ENCODE peak calls at places on chromosomes 5 and 9, in nine cellular contexts. One of them, this sample, is unnamed.

GRCh38 chr5:35202319-35203111 is 27.8 kb downstream of the PRLR start:
- DNase-seq in AG04450: no peak
- DNase-seq in stimulated activated CD4-positive, alpha-beta T cell treated with anti-CD3 and anti-CD28 coated beads, Interleukin-15, amount 100 ng/mL, for 1 hour: peak; percentile 5
- DNase-seq in activated effector memory CD4-positive, alpha-beta T cell treated with Interleukin-2 at 50 U/mL for 16 hours: no peak
- DNase-seq in H4: peak; percentile 52
- DNase-seq in NCI-H345: no peak
- DNase-seq in GM13977: peak; percentile 27
- DNase-seq in T-helper 17 cell: no peak
- DNase-seq in EL: peak; percentile 79
- DNase-seq in this sample: peak; percentile 81

GRCh38 chr9:115099891-115100290 is 18.1 kb downstream of the TNC start:
- DNase-seq in H4: no peak
- DNase-seq in T-helper 17 cell: no peak
- DNase-seq in GM13977: no peak
- DNase-seq in stimulated activated CD4-positive, alpha-beta T cell treated with anti-CD3 and anti-CD28 coated beads, Interleukin-15, amount 100 ng/mL, for 1 hour: no peak
- DNase-seq in EL: no peak
- DNase-seq in activated effector memory CD4-positive, alpha-beta T cell treated with Interleukin-2 at 50 U/mL for 16 hours: no peak
- DNase-seq in NCI-H345: no peak
- DNase-seq in AG04450: no peak
- DNase-seq in this sample: no peak

GRCh38 chr5:38319486-38319885 is 61.1 kb downstream of the EGFLAM start:
- DNase-seq in EL: peak; percentile 59
- DNase-seq in T-helper 17 cell: no peak
- DNase-seq in activated effector memory CD4-positive, alpha-beta T cell treated with Interleukin-2 at 50 U/mL for 16 hours: no peak
- DNase-seq in NCI-H345: no peak
- DNase-seq in stimulated activated CD4-positive, alpha-beta T cell treated with anti-CD3 and anti-CD28 coated beads, Interleukin-15, amount 100 ng/mL, for 1 hour: no peak
- DNase-seq in H4: no peak
- DNase-seq in AG04450: no peak
- DNase-seq in GM13977: no peak
- DNase-seq in this sample: peak; percentile 22

GRCh38 chr5:27217160-27217956 is 179.0 kb upstream of the CDH9 start:
- DNase-seq in AG04450: no peak
- DNase-seq in T-helper 17 cell: no peak
- DNase-seq in stimulated activated CD4-positive, alpha-beta T cell treated with anti-CD3 and anti-CD28 coated beads, Interleukin-15, amount 100 ng/mL, for 1 hour: no peak
- DNase-seq in GM13977: no peak
- DNase-seq in EL: no peak
- DNase-seq in H4: no peak
- DNase-seq in NCI-H345: no peak
- DNase-seq in activated effector memory CD4-positive, alpha-beta T cell treated with Interleukin-2 at 50 U/mL for 16 hours: no peak
- DNase-seq in this sample: no peak

GRCh38 chr5:9192286-9192685 is 353.6 kb downstream of the SEMA5A start:
- DNase-seq in EL: no peak
- DNase-seq in T-helper 17 cell: no peak
- DNase-seq in stimulated activated CD4-positive, alpha-beta T cell treated with anti-CD3 and anti-CD28 coated beads, Interleukin-15, amount 100 ng/mL, for 1 hour: no peak
- DNase-seq in AG04450: no peak
- DNase-seq in NCI-H345: peak; percentile 19
- DNase-seq in GM13977: no peak
- DNase-seq in activated effector memory CD4-positive, alpha-beta T cell treated with Interleukin-2 at 50 U/mL for 16 hours: no peak
- DNase-seq in H4: no peak
- DNase-seq in this sample: no peak

GRCh38 chr5:149172709-149173505 is 31.6 kb downstream of the ABLIM3 start:
- DNase-seq in H4: no peak
- DNase-seq in GM13977: no peak
- DNase-seq in EL: peak; percentile 62
- DNase-seq in NCI-H345: no peak
- DNase-seq in T-helper 17 cell: no peak
- DNase-seq in stimulated activated CD4-positive, alpha-beta T cell treated with anti-CD3 and anti-CD28 coated beads, Interleukin-15, amount 100 ng/mL, for 1 hour: no peak
- DNase-seq in AG04450: no peak
- DNase-seq in activated effector memory CD4-positive, alpha-beta T cell treated with Interleukin-2 at 50 U/mL for 16 hours: no peak
- DNase-seq in this sample: peak; percentile 72

GRCh38 chr5:124235576-124235975 is 510.9 kb downstream of the ZNF608 start:
- DNase-seq in AG04450: no peak
- DNase-seq in EL: no peak
- DNase-seq in H4: no peak
- DNase-seq in GM13977: no peak
- DNase-seq in NCI-H345: no peak
- DNase-seq in activated effector memory CD4-positive, alpha-beta T cell treated with Interleukin-2 at 50 U/mL for 16 hours: no peak
- DNase-seq in stimulated activated CD4-positive, alpha-beta T cell treated with anti-CD3 and anti-CD28 coated beads, Interleukin-15, amount 100 ng/mL, for 1 hour: no peak
- DNase-seq in T-helper 17 cell: no peak
- DNase-seq in this sample: no peak

GRCh38 chr9:33782395-33783152 is 12.8 kb upstream of the PRSS3 start:
- DNase-seq in NCI-H345: no peak
- DNase-seq in EL: peak; percentile 69
- DNase-seq in GM13977: no peak
- DNase-seq in stimulated activated CD4-positive, alpha-beta T cell treated with anti-CD3 and anti-CD28 coated beads, Interleukin-15, amount 100 ng/mL, for 1 hour: no peak
- DNase-seq in AG04450: peak; percentile 52
- DNase-seq in T-helper 17 cell: no peak
- DNase-seq in activated effector memory CD4-positive, alpha-beta T cell treated with Interleukin-2 at 50 U/mL for 16 hours: no peak
- DNase-seq in H4: peak; percentile 87
- DNase-seq in this sample: peak; percentile 72

GRCh38 chr5:28576022-28576421 is 1537.6 kb upstream of the CDH9 start:
- DNase-seq in AG04450: no peak
- DNase-seq in T-helper 17 cell: no peak
- DNase-seq in EL: no peak
- DNase-seq in NCI-H345: no peak
- DNase-seq in H4: peak; percentile 39
- DNase-seq in activated effector memory CD4-positive, alpha-beta T cell treated with Interleukin-2 at 50 U/mL for 16 hours: no peak
- DNase-seq in stimulated activated CD4-positive, alpha-beta T cell treated with anti-CD3 and anti-CD28 coated beads, Interleukin-15, amount 100 ng/mL, for 1 hour: no peak
- DNase-seq in GM13977: no peak
- DNase-seq in this sample: peak; percentile 7

GRCh38 chr5:172534229-172535169 is 80.2 kb upstream of the SH3PXD2B start:
- DNase-seq in stimulated activated CD4-positive, alpha-beta T cell treated with anti-CD3 and anti-CD28 coated beads, Interleukin-15, amount 100 ng/mL, for 1 hour: no peak
- DNase-seq in activated effector memory CD4-positive, alpha-beta T cell treated with Interleukin-2 at 50 U/mL for 16 hours: no peak
- DNase-seq in GM13977: no peak
- DNase-seq in NCI-H345: peak; percentile 16
- DNase-seq in H4: peak; percentile 37
- DNase-seq in AG04450: no peak
- DNase-seq in T-helper 17 cell: no peak
- DNase-seq in EL: peak; percentile 52
- DNase-seq in this sample: peak; percentile 61

GRCh38 chr5:92977766-92978555 is 603.1 kb downstream of the NR2F1-AS1 start:
- DNase-seq in AG04450: no peak
- DNase-seq in T-helper 17 cell: no peak
- DNase-seq in NCI-H345: no peak
- DNase-seq in EL: no peak
- DNase-seq in stimulated activated CD4-positive, alpha-beta T cell treated with anti-CD3 and anti-CD28 coated beads, Interleukin-15, amount 100 ng/mL, for 1 hour: no peak
- DNase-seq in H4: no peak
- DNase-seq in GM13977: no peak
- DNase-seq in activated effector memory CD4-positive, alpha-beta T cell treated with Interleukin-2 at 50 U/mL for 16 hours: no peak
- DNase-seq in this sample: no peak

GRCh38 chr9:136120119-136120393 is 1.4 kb upstream of the TMEM250 start:
- DNase-seq in T-helper 17 cell: no peak
- DNase-seq in AG04450: no peak
- DNase-seq in H4: no peak
- DNase-seq in NCI-H345: no peak
- DNase-seq in stimulated activated CD4-positive, alpha-beta T cell treated with anti-CD3 and anti-CD28 coated beads, Interleukin-15, amount 100 ng/mL, for 1 hour: no peak
- DNase-seq in GM13977: no peak
- DNase-seq in EL: no peak
- DNase-seq in activated effector memory CD4-positive, alpha-beta T cell treated with Interleukin-2 at 50 U/mL for 16 hours: no peak
- DNase-seq in this sample: no peak